ENCODE peak calls at places on chromosomes 4 and X, in ten cellular contexts. I is breast epithelium, H is cardiac muscle cell, G is H9, D is heart right ventricle, R is stomach, J is A549, C is H1, K is caudate nucleus, U is kidney. L is an unnamed sample.

GRCh38 chr4:147725673-147726072 is 6.2 kb upstream of the ARHGAP10 start:
- DNase-seq in I (no peak), K (no peak), R (no peak), G (no peak), J (no peak), H (no peak), D (no peak), C (peak; percentile 22), U (no peak), L (no peak)

GRCh38 chr4:16253127-16253960 is 27.1 kb upstream of the TAPT1 start:
- DNase-seq in U (no peak), R (no peak), C (no peak), I (no peak), K (no peak), G (no peak), D (no peak), J (peak; percentile 32), H (no peak), L (no peak)

GRCh38 chr4:177557416-177557815 is 115.2 kb upstream of the AGA start:
- DNase-seq in C (no peak), R (no peak), D (no peak), G (no peak), I (no peak), K (no peak), H (no peak), J (no peak), U (peak; percentile 48), L (no peak)

GRCh38 chr4:6960154-6960553 is 50.5 kb downstream of the TBC1D14 start:
- DNase-seq in H (no peak), I (no peak), R (no peak), G (no peak), D (no peak), J (no peak), U (no peak), K (no peak), C (peak; percentile 30), L (no peak)

GRCh38 chr4:76767983-76768382 is 130.0 kb downstream of the SOWAHB start:
- DNase-seq in K (no peak), D (no peak), G (no peak), C (no peak), J (peak; percentile 19), I (no peak), R (no peak), H (no peak), U (no peak), L (no peak)

GRCh38 chr4:62133498-62133897 is 933.4 kb downstream of the ADGRL3 start:
- DNase-seq in R (no peak), C (no peak), H (peak; percentile 36), K (no peak), D (no peak), G (no peak), J (no peak), U (no peak), I (no peak), L (no peak)

GRCh38 chr4:25258980-25259578 is 25.2 kb downstream of the PI4K2B start:
- DNase-seq in I (no peak), J (no peak), H (no peak), C (no peak), U (no peak), R (no peak), D (no peak), K (no peak), G (no peak), L (no peak)

GRCh38 chrX:17067534-17067933 is 121.1 kb downstream of the REPS2 start:
- DNase-seq in G (no peak), U (no peak), K (no peak), I (no peak), D (no peak), C (no peak), H (no peak), R (no peak), J (no peak), L (no peak)

GRCh38 chr4:58093352-58093751 is 983.2 kb upstream of the IGFBP7 start:
- DNase-seq in K (no peak), C (peak; percentile 46), G (peak; percentile 30), I (no peak), H (no peak), R (no peak), D (no peak), U (no peak), J (no peak), L (no peak)

DNA sequence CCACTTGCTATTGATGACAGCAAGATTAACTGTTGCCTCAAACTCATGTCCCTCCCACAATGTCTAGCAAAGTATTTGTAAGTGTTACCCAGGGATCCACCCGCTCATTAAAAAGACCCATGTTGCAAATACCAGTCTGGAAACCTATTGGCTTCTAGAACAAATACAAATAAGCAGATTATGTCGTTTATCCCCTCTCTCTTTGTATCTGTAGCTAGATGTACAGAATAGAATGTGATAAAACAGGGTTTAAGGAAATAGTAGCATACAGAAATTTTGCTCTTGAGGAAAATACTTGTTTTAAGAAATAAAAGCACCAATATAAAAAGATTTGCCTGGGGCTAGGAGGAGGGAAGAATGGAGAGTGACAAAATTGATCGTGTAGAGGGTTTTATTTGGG is 142.7 kb upstream of the ZIC3 start:
- DNase-seq in H (no peak), D (no peak), J (no peak), R (no peak), U (no peak), G (no peak), C (no peak), I (no peak), K (no peak), L (no peak)
- H3K27ac ChIP-seq in H (no peak overlapping the region), D (no peak overlapping the region), J (no peak overlapping the region), R (no peak overlapping the region), U (no peak overlapping the region), G (no peak overlapping the region), C (no peak overlapping the region), I (no peak overlapping the region), K (no peak overlapping the region), L (no peak overlapping the region)

DNA sequence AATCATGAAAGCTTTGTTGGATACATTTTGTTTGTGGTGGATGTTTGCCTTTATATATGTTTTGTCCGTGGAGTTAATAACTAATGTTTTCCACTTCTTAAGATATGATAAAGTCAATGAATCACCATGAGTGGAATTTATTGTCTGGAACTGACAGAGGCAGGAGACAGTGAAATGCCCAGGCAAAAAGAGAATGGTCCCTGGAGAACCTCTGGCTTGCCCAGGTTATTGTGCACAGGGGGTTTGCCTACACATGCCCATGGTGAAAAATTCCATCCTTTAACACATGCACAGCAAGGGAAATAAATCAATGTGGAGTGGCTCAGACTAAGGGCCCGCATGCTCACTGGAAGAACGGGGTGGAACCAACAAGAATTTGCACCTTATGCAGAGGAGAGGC is 964.3 kb upstream of the GRIA3 start:
- DNase-seq in H (no peak), K (no peak), I (no peak), R (no peak), D (no peak), C (no peak), U (no peak), G (no peak), J (no peak), L (no peak)
- H3K27ac ChIP-seq in H (no peak overlapping the region), K (no peak overlapping the region), I (no peak overlapping the region), R (no peak overlapping the region), D (no peak overlapping the region), C (no peak overlapping the region), U (no peak overlapping the region), G (peak overlapping the region; percentile 97), J (no peak overlapping the region), L (no peak overlapping the region)

GRCh38 chr4:129929984-129930383 is 834.0 kb downstream of the C4orf33 start:
- DNase-seq in G (peak; percentile 29), U (no peak), R (no peak), I (no peak), D (no peak), J (no peak), C (no peak), K (no peak), H (no peak), L (no peak)

GRCh38 chr4:129926936-129927335 is 831.0 kb downstream of the C4orf33 start:
- DNase-seq in R (no peak), I (no peak), G (no peak), D (no peak), J (no peak), K (no peak), C (no peak), U (no peak), H (no peak), L (no peak)

GRCh38 chr4:129929052-129929451 is 833.1 kb downstream of the C4orf33 start:
- DNase-seq in R (no peak), C (no peak), U (no peak), D (no peak), K (no peak), H (no peak), I (no peak), G (no peak), J (peak; percentile 4), L (no peak)
- H3K27ac ChIP-seq in R (no peak overlapping the region), C (no peak overlapping the region), U (no peak overlapping the region), D (no peak overlapping the region), K (no peak overlapping the region), H (no peak overlapping the region), I (no peak overlapping the region), G (no peak overlapping the region), J (no peak overlapping the region), L (no peak overlapping the region)

DNA sequence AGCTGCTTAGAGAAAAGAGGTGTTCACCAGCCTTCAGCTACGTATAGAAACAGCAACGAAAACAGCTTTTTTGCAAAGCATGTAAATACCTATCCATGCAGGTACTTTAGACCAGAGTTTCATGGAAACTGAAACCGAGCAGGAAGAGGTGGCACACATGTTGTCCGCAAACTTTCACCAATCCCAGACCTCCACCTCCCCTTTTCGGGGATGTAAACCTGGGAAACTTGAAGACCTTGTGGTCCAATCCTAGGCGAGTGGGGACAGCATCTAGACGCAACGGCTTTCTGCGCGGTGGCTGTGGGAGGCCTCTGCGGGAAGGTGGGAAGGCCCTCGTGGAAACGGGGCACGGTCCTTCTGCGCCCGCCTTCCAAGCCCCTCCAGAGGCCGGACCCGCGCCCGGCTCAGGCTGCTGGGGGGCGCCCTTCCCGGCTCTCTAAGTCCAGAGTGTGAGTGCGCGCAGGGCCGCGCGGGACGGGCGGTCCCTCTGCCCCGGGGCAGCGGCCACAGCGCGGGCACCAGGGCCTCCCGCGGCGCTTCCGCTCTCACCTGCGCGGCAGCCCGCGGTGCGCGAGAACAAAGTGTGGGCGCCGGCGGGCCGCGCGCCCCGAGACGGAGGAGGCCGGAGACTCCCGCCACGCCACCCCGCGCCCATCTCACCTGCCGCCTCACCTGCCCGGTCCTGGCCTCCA is 831 bp upstream of the SHROOM2 start:
- DNase-seq in J (no peak), H (peak; percentile 39), G (no peak), C (no peak), D (no peak), K (no peak), U (no peak), I (no peak), R (no peak), L (no peak)
- H3K27ac ChIP-seq in J (no peak overlapping the region), H (peak overlapping the region; percentile 91), G (no peak overlapping the region), C (no peak overlapping the region), D (no peak overlapping the region), K (no peak overlapping the region), U (peak overlapping the region; percentile 22), I (no peak overlapping the region), R (no peak overlapping the region), L (no peak overlapping the region)

GRCh38 chr4:152680988-152681731 is 1.4 kb upstream of the TMEM154 start:
- DNase-seq in G (no peak), R (no peak), C (no peak), U (no peak), D (no peak), I (no peak), J (peak; percentile 38), K (no peak), H (no peak), L (no peak)
- H3K27ac ChIP-seq in G (no peak overlapping the region), R (no peak overlapping the region), C (no peak overlapping the region), U (no peak overlapping the region), D (no peak overlapping the region), I (no peak overlapping the region), J (no peak overlapping the region), K (no peak overlapping the region), H (no peak overlapping the region), L (no peak overlapping the region)

GRCh38 chrX:147174596-147174995 is 360.1 kb upstream of the CXorf51A start:
- DNase-seq in U (no peak), I (no peak), H (no peak), J (no peak), D (no peak), C (no peak), G (peak; percentile 67), K (no peak), R (no peak), L (no peak)

GRCh38 chrX:147173586-147173985 is 359.0 kb upstream of the CXorf51A start:
- DNase-seq in K (no peak), H (peak; percentile 40), C (no peak), I (no peak), G (no peak), R (no peak), U (no peak), J (no peak), D (no peak), L (no peak)
- H3K27ac ChIP-seq in K (no peak overlapping the region), H (peak overlapping the region; percentile 77), C (no peak overlapping the region), I (no peak overlapping the region), G (no peak overlapping the region), R (no peak overlapping the region), U (no peak overlapping the region), J (no peak overlapping the region), D (no peak overlapping the region), L (no peak overlapping the region)

L was measured in CD8-positive, alpha-beta memory T cell.